ENCODE peak calls at places on chromosome 11, in four cellular contexts. E is body of pancreas, A is spleen, I is suprapubic skin. N is an unnamed sample.

GRCh38 chr11:123536690-123537437 is 106.8 kb downstream of the GRAMD1B start:
- DNase-seq in E (no peak), A (no peak), I (no peak), N (peak; percentile 53)

GRCh38 chr11:35058318-35058717 is 80.7 kb upstream of the CD44 start:
- DNase-seq in E (no peak), A (no peak), I (no peak), N (no peak)

GRCh38 chr11:35165416-35166368 is 26.7 kb downstream of the CD44 start:
- DNase-seq in E (no peak), A (peak; percentile 84), I (no peak), N (peak; percentile 33)

GRCh38 chr11:38323961-38324761 is 1726.1 kb upstream of the RAG2 start:
- DNase-seq in E (no peak), A (no peak), I (no peak), N (no peak)

GRCh38 chr11:117919326-117920275 is 9.6 kb downstream of the TMPRSS13 start:
- DNase-seq in E (no peak), A (peak; percentile 64), I (peak; percentile 27), N (no peak)

GRCh38 chr11:35688023-35688422 is 25.4 kb downstream of the TRIM44 start:
- DNase-seq in E (no peak), A (no peak), I (no peak), N (no peak)

GRCh38 chr11:41612415-41612814 is 153.0 kb upstream of the LRRC4C start:
- DNase-seq in E (no peak), A (no peak), I (no peak), N (no peak)

GRCh38 chr11:89125298-89125697 is 52.4 kb upstream of the TYR start:
- DNase-seq in E (no peak), A (no peak), I (no peak), N (no peak)

GRCh38 chr11:93532285-93532789 is 10.9 kb downstream of the SMCO4 start:
- DNase-seq in E (no peak), A (no peak), I (no peak), N (no peak)

GRCh38 chr11:122207921-122208764 is 92.1 kb upstream of the BLID start:
- DNase-seq in E (no peak), A (no peak), I (no peak), N (no peak)

GRCh38 chr11:121800704-121801516 is 315.1 kb downstream of the BLID start:
- DNase-seq in E (no peak), A (no peak), I (no peak), N (peak; percentile 65)

GRCh38 chr11:69017951-69018350 is 4.9 kb upstream of the MRGPRF start:
- DNase-seq in E (no peak), A (peak; percentile 68), I (no peak), N (no peak)

GRCh38 chr11:107929611-107930200 is 1.5 kb downstream of the RAB39A start:
- DNase-seq in E (no peak), A (no peak), I (no peak), N (no peak)

GRCh38 chr11:106668147-106668546 is 350.1 kb downstream of the GUCY1A2 start:
- DNase-seq in E (no peak), A (no peak), I (no peak), N (no peak)

GRCh38 chr11:29616611-29617010 is 400.2 kb downstream of the KCNA4 start:
- DNase-seq in E (no peak), A (no peak), I (no peak), N (no peak)

GRCh38 chr11:12744831-12745502 is 70.7 kb downstream of the TEAD1 start:
- DNase-seq in E (no peak), A (no peak), I (no peak), N (no peak)

GRCh38 chr11:133957926-133958325 is 1.2 kb upstream of the IGSF9B start:
- DNase-seq in E (no peak), A (no peak), I (no peak), N (peak; percentile 30)

GRCh38 chr11:93744669-93745004 is 3.2 kb downstream of the C11orf54 start:
- DNase-seq in E (no peak), A (no peak), I (no peak), N (no peak)

GRCh38 chr11:117172678-117173421 is 5.7 kb upstream of the SIDT2 start:
- DNase-seq in E (no peak), A (no peak), I (no peak), N (peak; percentile 13)

GRCh38 chr11:117144477-117145392 is 648 bp downstream of the PAFAH1B2 start:
- DNase-seq in E (peak; percentile 80), A (peak; percentile 89), I (peak; percentile 72), N (peak; percentile 61)

GRCh38 chr11:124081496-124081895 is 33.8 kb upstream of the VWA5A start:
- DNase-seq in E (no peak), A (no peak), I (no peak), N (no peak)

GRCh38 chr11:105392546-105392945 is 217.3 kb upstream of the GRIA4 start:
- DNase-seq in E (no peak), A (no peak), I (no peak), N (no peak)

GRCh38 chr11:19846654-19847330 is 134.2 kb downstream of the NAV2 start:
- DNase-seq in E (no peak), A (no peak), I (no peak), N (no peak)

GRCh38 chr11:1076061-1076665 is 1.5 kb downstream of the MUC2 start:
- DNase-seq in E (no peak), A (peak; percentile 48), I (no peak), N (no peak)
- TF ChIP-seq POLR2A in E (no peak), A (no peak), I (no peak), N (no peak)

GRCh38 chr11:110415081-110415480 is 14.7 kb upstream of the FDX1 start:
- DNase-seq in E (no peak), A (no peak), I (no peak), N (no peak)

GRCh38 chr11:110410638-110411037 is 19.1 kb upstream of the FDX1 start:
- DNase-seq in E (no peak), A (no peak), I (no peak), N (no peak)

GRCh38 chr11:110409174-110409573 is 20.6 kb upstream of the FDX1 start:
- DNase-seq in E (no peak), A (no peak), I (no peak), N (no peak)
- TF ChIP-seq CTCF in E (no peak), A (no peak), I (no peak), N (no peak)

GRCh38 chr11:8870461-8871282 is 40.3 kb upstream of the AKIP1 start:
- DNase-seq in E (peak; percentile 63), A (peak; percentile 78), I (peak; percentile 75), N (peak; percentile 83)
- TF ChIP-seq POLR2A in E (peak; percentile 17), A (no peak), I (no peak), N (no peak)

DNA sequence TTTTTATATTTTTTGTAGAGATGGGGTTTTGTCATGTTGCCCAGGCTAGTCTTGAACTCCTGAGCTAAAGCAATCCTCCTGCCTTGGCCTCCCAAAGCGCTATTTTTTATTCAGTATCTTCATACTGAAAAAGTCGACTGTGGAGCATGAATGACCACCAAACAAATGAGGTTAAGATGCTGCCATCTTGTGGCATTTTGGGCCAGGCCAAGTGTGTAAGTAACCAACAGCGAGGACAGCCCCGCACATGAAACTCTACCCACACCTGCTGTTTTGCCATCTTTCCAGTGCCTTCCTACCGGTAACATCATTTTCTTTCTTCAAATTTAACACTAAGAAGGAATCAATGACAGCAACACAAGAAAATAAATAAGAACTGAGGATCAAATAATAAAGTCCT is 32.2 kb upstream of the AQP11 start:
- DNase-seq in E (no peak), A (no peak), I (no peak), N (no peak)
- TF ChIP-seq CTCF in E (no peak), A (no peak), I (no peak), N (no peak)

GRCh38 chr11:67647471-67647870 is 3.1 kb downstream of the ACY3 start:
- DNase-seq in E (no peak), A (no peak), I (no peak), N (no peak)

GRCh38 chr11:67651976-67652895 is 1.7 kb upstream of the ACY3 start:
- DNase-seq in E (no peak), A (peak; percentile 23), I (no peak), N (no peak)

GRCh38 chr11:67648140-67648795 is 2.3 kb downstream of the ACY3 start:
- DNase-seq in E (peak; percentile 76), A (peak; percentile 91), I (no peak), N (no peak)

GRCh38 chr11:67648796-67649613 is 1.5 kb downstream of the ACY3 start:
- DNase-seq in E (no peak), A (peak; percentile 88), I (peak; percentile 57), N (no peak)

GRCh38 chr11:67649634-67650540 is 643 bp downstream of the ACY3 start:
- DNase-seq in E (no peak), A (no peak), I (peak; percentile 32), N (no peak)
- TF ChIP-seq POLR2A in E (peak; percentile 80), A (no peak), I (no peak), N (no peak)

GRCh38 chr11:66543263-66544107 is 2.4 kb downstream of the ZDHHC24 start:
- DNase-seq in E (peak; percentile 28), A (peak; percentile 95), I (no peak), N (peak; percentile 47)
- TF ChIP-seq CTCF in E (no peak), A (peak; percentile 50), I (no peak), N (no peak)

GRCh38 chr11:57711414-57712255 is at the start of gene MED19:
- DNase-seq in E (peak; percentile 93), A (peak; percentile 95), I (peak; percentile 87), N (peak; percentile 90)
- TF ChIP-seq POLR2A in E (peak; percentile 69), A (no peak), I (no peak), N (no peak)

GRCh38 chr11:60917267-60917666 is 3.3 kb downstream of the TMEM109 start:
- DNase-seq in E (no peak), A (no peak), I (no peak), N (no peak)

GRCh38 chr11:60913793-60914619 is at the start of gene TMEM109:
- DNase-seq in E (peak; percentile 90), A (peak; percentile 96), I (peak; percentile 91), N (peak; percentile 94)

GRCh38 chr11:60914620-60915249 is 777 bp downstream of the TMEM109 start:
- DNase-seq in E (peak; percentile 38), A (no peak), I (no peak), N (peak; percentile 32)

GRCh38 chr11:60916669-60917206 is 2.8 kb downstream of the TMEM109 start:
- DNase-seq in E (no peak), A (no peak), I (no peak), N (no peak)

GRCh38 chr11:60915250-60915914 is 1.4 kb downstream of the TMEM109 start:
- DNase-seq in E (peak; percentile 64), A (peak; percentile 93), I (no peak), N (peak; percentile 76)
- TF ChIP-seq CTCF in E (no peak), A (no peak), I (no peak), N (no peak)

DNA sequence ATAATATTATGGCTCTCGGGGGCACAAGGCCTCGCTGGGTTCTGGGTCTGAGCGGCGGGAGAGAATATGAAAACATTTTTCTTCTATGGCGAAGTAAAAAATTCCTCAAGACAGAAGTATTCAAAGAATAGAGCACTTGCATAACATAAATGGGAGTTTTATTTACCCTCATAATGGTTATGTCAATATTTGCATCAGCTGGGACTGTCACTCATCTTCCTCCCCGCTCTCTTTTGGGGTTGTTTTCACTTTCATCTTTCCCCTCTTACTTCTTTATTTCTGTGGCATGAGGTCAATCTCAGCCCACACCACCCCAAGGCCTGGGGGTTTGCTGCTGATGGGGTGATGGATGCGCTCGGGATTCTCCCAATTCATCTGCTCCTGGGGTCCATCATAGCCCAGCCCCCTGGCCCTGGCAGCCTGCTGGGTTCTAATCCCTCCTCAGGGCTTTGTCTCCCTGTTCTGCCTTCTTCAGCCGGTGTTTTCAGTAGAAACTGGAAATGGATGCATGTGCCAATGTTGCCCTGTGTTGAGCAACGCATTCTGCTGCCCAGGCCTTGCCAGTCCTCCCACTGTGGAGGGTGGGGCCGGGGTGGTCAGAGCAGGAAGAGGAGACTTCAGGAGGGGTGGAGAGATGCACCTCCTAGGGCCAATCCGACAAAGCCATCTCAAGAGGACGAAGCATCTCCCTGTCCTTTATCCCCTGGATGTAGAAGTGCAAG is 27.8 kb upstream of the ZBTB16 start:
- DNase-seq in E (no peak), A (no peak), I (no peak), N (no peak)
- TF ChIP-seq POLR2A in E (no peak), A (no peak), I (no peak), N (no peak)